ENCODE peak calls at places on chromosomes 7 and 10, in ten cellular contexts. O is nephron progenitor cell; N is HL-60; Q is stimulated activated naive CD8-positive, alpha-beta T cell treated with anti-CD3 and anti-CD28 coated beads, Interleukin-15, Interleukin-2, amounts not matched to agents 100 U/mL and 50 U/mL, for 24 hours; H is hepatocyte; T is left cardiac atrium; D is HEK293T; P is midbrain; I is GM12864; E is lower lobe of right lung. Y is an unnamed sample.

GRCh38 chr7:44133295-44133694 is 7.8 kb downstream of the MYL7 start:
- DNase-seq in O (no peak), N (no peak), Q (no peak), H (no peak), T (no peak), D (no peak), P (no peak), I (no peak), E (no peak), Y (no peak)

GRCh38 chr7:26011039-26011696 is 140.8 kb upstream of the NFE2L3 start:
- DNase-seq in O (no peak), N (no peak), Q (no peak), H (no peak), T (no peak), D (no peak), P (no peak), I (peak), E (no peak), Y (no peak)

GRCh38 chr7:103879411-103879810 is 110.0 kb downstream of the RELN start:
- DNase-seq in O (no peak), N (no peak), Q (no peak), H (no peak), T (no peak), D (no peak), P (no peak), I (no peak), E (no peak), Y (no peak)

GRCh38 chr7:102317231-102318059 is 30.8 kb downstream of the SH2B2 start:
- DNase-seq in O (no peak), N (no peak), Q (no peak), H (no peak), T (no peak), D (no peak), P (no peak), I (no peak), E (no peak), Y (no peak)

GRCh38 chr10:9636206-9636605 is 1381.5 kb upstream of the CELF2 start:
- DNase-seq in O (no peak), N (no peak), Q (no peak), H (no peak), T (no peak), D (no peak), P (no peak), I (no peak), E (no peak), Y (no peak)

GRCh38 chr7:130393095-130393494 is 12.8 kb downstream of the CPA1 start:
- DNase-seq in O (no peak), N (no peak), Q (no peak), H (no peak), T (no peak), D (no peak), P (no peak), I (no peak), E (no peak), Y (no peak)

GRCh38 chr7:148379693-148380092 is 210.9 kb upstream of the C7orf33 start:
- DNase-seq in O (no peak), N (no peak), Q (no peak), H (no peak), T (no peak), D (no peak), P (no peak), I (no peak), E (no peak), Y (no peak)

GRCh38 chr7:121544726-121545125 is 148.6 kb upstream of the FAM3C start:
- DNase-seq in O (no peak), N (no peak), Q (no peak), H (peak), T (no peak), D (no peak), P (no peak), I (no peak), E (no peak), Y (no peak)

GRCh38 chr7:98735801-98736200 is 118.7 kb downstream of the NPTX2 start:
- DNase-seq in O (no peak), N (no peak), Q (no peak), H (no peak), T (no peak), D (no peak), P (no peak), I (no peak), E (no peak), Y (no peak)

GRCh38 chr10:114239117-114239993 is at the start of gene VWA2:
- DNase-seq in O (peak), N (no peak), Q (peak), H (peak), T (no peak), D (peak), P (no peak), I (no peak), E (peak), Y (no peak)

GRCh38 chr7:14936530-14936929 is 34.0 kb upstream of the DGKB start:
- DNase-seq in O (peak), N (no peak), Q (no peak), H (peak), T (no peak), D (no peak), P (peak), I (no peak), E (no peak), Y (no peak)

GRCh38 chr7:30225863-30226361 is 58.5 kb upstream of the ZNRF2 start:
- DNase-seq in O (no peak), N (peak), Q (peak), H (peak), T (peak), D (no peak), P (peak), I (peak), E (peak), Y (peak)

GRCh38 chr7:48269066-48269465 is 97.8 kb downstream of the ABCA13 start:
- DNase-seq in O (no peak), N (no peak), Q (no peak), H (no peak), T (no peak), D (no peak), P (no peak), I (no peak), E (no peak), Y (no peak)

GRCh38 chr10:31207636-31208035 is 111.4 kb upstream of the ZEB1 start:
- DNase-seq in O (no peak), N (no peak), Q (no peak), H (no peak), T (no peak), D (no peak), P (no peak), I (no peak), E (no peak), Y (no peak)

GRCh38 chr10:44974082-44974627 is 4.5 kb downstream of the DEPP1 start:
- DNase-seq in O (no peak), N (peak), Q (no peak), H (no peak), T (no peak), D (no peak), P (no peak), I (no peak), E (no peak), Y (no peak)

Y was measured in AML-193.